ENCODE peak calls at places on chromosomes 7 and 10, in seven cellular contexts. One of them, this sample, is unnamed.

GRCh38 chr7:108181073-108181985 is 51.2 kb upstream of the LAMB4 start:
- DNase-seq in ascending aorta: no peak
- DNase-seq in CD4-positive, CD25-positive, alpha-beta regulatory T cell: peak; percentile 38
- DNase-seq in A172: peak; percentile 47
- DNase-seq in GM12864: no peak
- DNase-seq in epithelial cell of esophagus: peak; percentile 69
- DNase-seq in stimulated activated CD8-positive, alpha-beta memory T cell treated with anti-CD3 and anti-CD28 coated beads, Interleukin-15, amount 100 ng/mL, for 24 hours: no peak
- DNase-seq in this sample: no peak

GRCh38 chr7:87831127-87831526 is 45.0 kb downstream of the SLC25A40 start:
- DNase-seq in ascending aorta: no peak
- DNase-seq in CD4-positive, CD25-positive, alpha-beta regulatory T cell: no peak
- DNase-seq in A172: no peak
- DNase-seq in GM12864: no peak
- DNase-seq in epithelial cell of esophagus: no peak
- DNase-seq in stimulated activated CD8-positive, alpha-beta memory T cell treated with anti-CD3 and anti-CD28 coated beads, Interleukin-15, amount 100 ng/mL, for 24 hours: no peak
- DNase-seq in this sample: no peak

GRCh38 chr10:68924593-68924992 is 23.5 kb downstream of the DDX50 start:
- DNase-seq in ascending aorta: no peak
- DNase-seq in CD4-positive, CD25-positive, alpha-beta regulatory T cell: no peak
- DNase-seq in A172: no peak
- DNase-seq in GM12864: no peak
- DNase-seq in epithelial cell of esophagus: no peak
- DNase-seq in stimulated activated CD8-positive, alpha-beta memory T cell treated with anti-CD3 and anti-CD28 coated beads, Interleukin-15, amount 100 ng/mL, for 24 hours: no peak
- DNase-seq in this sample: no peak

GRCh38 chr7:107933386-107934013 is 42.5 kb downstream of the DLD start:
- DNase-seq in ascending aorta: no peak
- DNase-seq in CD4-positive, CD25-positive, alpha-beta regulatory T cell: no peak
- DNase-seq in A172: no peak
- DNase-seq in GM12864: no peak
- DNase-seq in epithelial cell of esophagus: no peak
- DNase-seq in stimulated activated CD8-positive, alpha-beta memory T cell treated with anti-CD3 and anti-CD28 coated beads, Interleukin-15, amount 100 ng/mL, for 24 hours: no peak
- DNase-seq in this sample: no peak

GRCh38 chr10:132231656-132232552 is 45.2 kb downstream of the DPYSL4 start:
- DNase-seq in ascending aorta: no peak
- DNase-seq in CD4-positive, CD25-positive, alpha-beta regulatory T cell: no peak
- DNase-seq in A172: no peak
- DNase-seq in GM12864: no peak
- DNase-seq in epithelial cell of esophagus: no peak
- DNase-seq in stimulated activated CD8-positive, alpha-beta memory T cell treated with anti-CD3 and anti-CD28 coated beads, Interleukin-15, amount 100 ng/mL, for 24 hours: no peak
- DNase-seq in this sample: no peak

GRCh38 chr10:43260911-43261577 is 5.8 kb downstream of the RASGEF1A start:
- DNase-seq in ascending aorta: no peak
- DNase-seq in CD4-positive, CD25-positive, alpha-beta regulatory T cell: no peak
- DNase-seq in A172: no peak
- DNase-seq in GM12864: no peak
- DNase-seq in epithelial cell of esophagus: no peak
- DNase-seq in stimulated activated CD8-positive, alpha-beta memory T cell treated with anti-CD3 and anti-CD28 coated beads, Interleukin-15, amount 100 ng/mL, for 24 hours: no peak
- DNase-seq in this sample: no peak

GRCh38 chr10:28676297-28676967 is 889 bp upstream of the BAMBI start:
- DNase-seq in ascending aorta: peak; percentile 70
- DNase-seq in CD4-positive, CD25-positive, alpha-beta regulatory T cell: no peak
- DNase-seq in A172: no peak
- DNase-seq in GM12864: no peak
- DNase-seq in epithelial cell of esophagus: no peak
- DNase-seq in stimulated activated CD8-positive, alpha-beta memory T cell treated with anti-CD3 and anti-CD28 coated beads, Interleukin-15, amount 100 ng/mL, for 24 hours: no peak
- DNase-seq in this sample: no peak

GRCh38 chr10:127303105-127303504 is 106.7 kb upstream of the INSYN2A start:
- DNase-seq in ascending aorta: no peak
- DNase-seq in CD4-positive, CD25-positive, alpha-beta regulatory T cell: no peak
- DNase-seq in A172: no peak
- DNase-seq in GM12864: no peak
- DNase-seq in epithelial cell of esophagus: peak; percentile 56
- DNase-seq in stimulated activated CD8-positive, alpha-beta memory T cell treated with anti-CD3 and anti-CD28 coated beads, Interleukin-15, amount 100 ng/mL, for 24 hours: no peak
- DNase-seq in this sample: no peak

GRCh38 chr10:21649441-21649872 is 115.4 kb downstream of the MLLT10 start:
- DNase-seq in ascending aorta: no peak
- DNase-seq in CD4-positive, CD25-positive, alpha-beta regulatory T cell: no peak
- DNase-seq in A172: peak; percentile 25
- DNase-seq in GM12864: no peak
- DNase-seq in epithelial cell of esophagus: no peak
- DNase-seq in stimulated activated CD8-positive, alpha-beta memory T cell treated with anti-CD3 and anti-CD28 coated beads, Interleukin-15, amount 100 ng/mL, for 24 hours: no peak
- DNase-seq in this sample: no peak

GRCh38 chr10:79308969-79309665 is 38.2 kb upstream of the PPIF start:
- DNase-seq in ascending aorta: no peak
- DNase-seq in CD4-positive, CD25-positive, alpha-beta regulatory T cell: no peak
- DNase-seq in A172: no peak
- DNase-seq in GM12864: no peak
- DNase-seq in epithelial cell of esophagus: no peak
- DNase-seq in stimulated activated CD8-positive, alpha-beta memory T cell treated with anti-CD3 and anti-CD28 coated beads, Interleukin-15, amount 100 ng/mL, for 24 hours: no peak
- DNase-seq in this sample: no peak

GRCh38 chr7:31065840-31066239 is 13.7 kb downstream of the ADCYAP1R1 start:
- DNase-seq in ascending aorta: no peak
- DNase-seq in CD4-positive, CD25-positive, alpha-beta regulatory T cell: no peak
- DNase-seq in A172: no peak
- DNase-seq in GM12864: no peak
- DNase-seq in epithelial cell of esophagus: no peak
- DNase-seq in stimulated activated CD8-positive, alpha-beta memory T cell treated with anti-CD3 and anti-CD28 coated beads, Interleukin-15, amount 100 ng/mL, for 24 hours: no peak
- DNase-seq in this sample: no peak

GRCh38 chr10:70672165-70672992 is at the start of gene ADAMTS14:
- DNase-seq in ascending aorta: no peak
- DNase-seq in CD4-positive, CD25-positive, alpha-beta regulatory T cell: no peak
- DNase-seq in A172: peak; percentile 60
- DNase-seq in GM12864: no peak
- DNase-seq in epithelial cell of esophagus: peak; percentile 26
- DNase-seq in stimulated activated CD8-positive, alpha-beta memory T cell treated with anti-CD3 and anti-CD28 coated beads, Interleukin-15, amount 100 ng/mL, for 24 hours: no peak
- DNase-seq in this sample: peak; percentile 38

GRCh38 chr10:13201132-13201531 is 33.0 kb downstream of the UCMA start:
- DNase-seq in ascending aorta: no peak
- DNase-seq in CD4-positive, CD25-positive, alpha-beta regulatory T cell: no peak
- DNase-seq in A172: peak; percentile 13
- DNase-seq in GM12864: no peak
- DNase-seq in epithelial cell of esophagus: no peak
- DNase-seq in stimulated activated CD8-positive, alpha-beta memory T cell treated with anti-CD3 and anti-CD28 coated beads, Interleukin-15, amount 100 ng/mL, for 24 hours: no peak
- DNase-seq in this sample: no peak

GRCh38 chr10:70602665-70603438 is at the start of gene PRF1:
- DNase-seq in ascending aorta: no peak
- DNase-seq in CD4-positive, CD25-positive, alpha-beta regulatory T cell: peak; percentile 84
- DNase-seq in A172: no peak
- DNase-seq in GM12864: no peak
- DNase-seq in epithelial cell of esophagus: no peak
- DNase-seq in stimulated activated CD8-positive, alpha-beta memory T cell treated with anti-CD3 and anti-CD28 coated beads, Interleukin-15, amount 100 ng/mL, for 24 hours: peak; percentile 51
- DNase-seq in this sample: peak; percentile 88

GRCh38 chr10:105239311-105240215 is 598.5 kb downstream of the SORCS3 start:
- DNase-seq in ascending aorta: no peak
- DNase-seq in CD4-positive, CD25-positive, alpha-beta regulatory T cell: no peak
- DNase-seq in A172: no peak
- DNase-seq in GM12864: no peak
- DNase-seq in epithelial cell of esophagus: no peak
- DNase-seq in stimulated activated CD8-positive, alpha-beta memory T cell treated with anti-CD3 and anti-CD28 coated beads, Interleukin-15, amount 100 ng/mL, for 24 hours: no peak
- DNase-seq in this sample: no peak

GRCh38 chr10:121608669-121609190 is 10.5 kb upstream of the FGFR2 start:
- DNase-seq in ascending aorta: no peak
- DNase-seq in CD4-positive, CD25-positive, alpha-beta regulatory T cell: peak; percentile 4
- DNase-seq in A172: peak; percentile 1
- DNase-seq in GM12864: no peak
- DNase-seq in epithelial cell of esophagus: peak; percentile 53
- DNase-seq in stimulated activated CD8-positive, alpha-beta memory T cell treated with anti-CD3 and anti-CD28 coated beads, Interleukin-15, amount 100 ng/mL, for 24 hours: peak; percentile 17
- DNase-seq in this sample: no peak

GRCh38 chr7:103637080-103637479 is 191.1 kb upstream of the SLC26A5 start:
- DNase-seq in ascending aorta: no peak
- DNase-seq in CD4-positive, CD25-positive, alpha-beta regulatory T cell: no peak
- DNase-seq in A172: peak; percentile 61
- DNase-seq in GM12864: no peak
- DNase-seq in epithelial cell of esophagus: peak; percentile 86
- DNase-seq in stimulated activated CD8-positive, alpha-beta memory T cell treated with anti-CD3 and anti-CD28 coated beads, Interleukin-15, amount 100 ng/mL, for 24 hours: no peak
- DNase-seq in this sample: no peak

GRCh38 chr7:37045786-37046185 is 321.5 kb upstream of the AOAH start:
- DNase-seq in ascending aorta: no peak
- DNase-seq in CD4-positive, CD25-positive, alpha-beta regulatory T cell: no peak
- DNase-seq in A172: no peak
- DNase-seq in GM12864: no peak
- DNase-seq in epithelial cell of esophagus: no peak
- DNase-seq in stimulated activated CD8-positive, alpha-beta memory T cell treated with anti-CD3 and anti-CD28 coated beads, Interleukin-15, amount 100 ng/mL, for 24 hours: no peak
- DNase-seq in this sample: no peak

GRCh38 chr7:32062150-32062549 is 8.1 kb downstream of the PDE1C start:
- DNase-seq in ascending aorta: no peak
- DNase-seq in CD4-positive, CD25-positive, alpha-beta regulatory T cell: no peak
- DNase-seq in A172: peak; percentile 89
- DNase-seq in GM12864: no peak
- DNase-seq in epithelial cell of esophagus: peak; percentile 44
- DNase-seq in stimulated activated CD8-positive, alpha-beta memory T cell treated with anti-CD3 and anti-CD28 coated beads, Interleukin-15, amount 100 ng/mL, for 24 hours: no peak
- DNase-seq in this sample: no peak

GRCh38 chr7:1447551-1448244 is 11.6 kb downstream of the MICALL2 start:
- DNase-seq in ascending aorta: no peak
- DNase-seq in CD4-positive, CD25-positive, alpha-beta regulatory T cell: no peak
- DNase-seq in A172: peak; percentile 55
- DNase-seq in GM12864: no peak
- DNase-seq in epithelial cell of esophagus: no peak
- DNase-seq in stimulated activated CD8-positive, alpha-beta memory T cell treated with anti-CD3 and anti-CD28 coated beads, Interleukin-15, amount 100 ng/mL, for 24 hours: no peak
- DNase-seq in this sample: no peak

GRCh38 chr10:97764519-97764931 is 7.3 kb downstream of the SFRP5 start:
- DNase-seq in ascending aorta: no peak
- DNase-seq in CD4-positive, CD25-positive, alpha-beta regulatory T cell: no peak
- DNase-seq in A172: peak; percentile 18
- DNase-seq in GM12864: no peak
- DNase-seq in epithelial cell of esophagus: no peak
- DNase-seq in stimulated activated CD8-positive, alpha-beta memory T cell treated with anti-CD3 and anti-CD28 coated beads, Interleukin-15, amount 100 ng/mL, for 24 hours: no peak
- DNase-seq in this sample: no peak

GRCh38 chr7:103702454-103702853 is 256.4 kb upstream of the SLC26A5 start:
- DNase-seq in ascending aorta: no peak
- DNase-seq in CD4-positive, CD25-positive, alpha-beta regulatory T cell: no peak
- DNase-seq in A172: no peak
- DNase-seq in GM12864: no peak
- DNase-seq in epithelial cell of esophagus: no peak
- DNase-seq in stimulated activated CD8-positive, alpha-beta memory T cell treated with anti-CD3 and anti-CD28 coated beads, Interleukin-15, amount 100 ng/mL, for 24 hours: no peak
- DNase-seq in this sample: no peak

GRCh38 chr10:58517481-58518355 is 5.0 kb downstream of the BICC1 start:
- DNase-seq in ascending aorta: no peak
- DNase-seq in CD4-positive, CD25-positive, alpha-beta regulatory T cell: no peak
- DNase-seq in A172: no peak
- DNase-seq in GM12864: no peak
- DNase-seq in epithelial cell of esophagus: no peak
- DNase-seq in stimulated activated CD8-positive, alpha-beta memory T cell treated with anti-CD3 and anti-CD28 coated beads, Interleukin-15, amount 100 ng/mL, for 24 hours: no peak
- DNase-seq in this sample: no peak

GRCh38 chr10:17833656-17834055 is 24.5 kb downstream of the MRC1 start:
- DNase-seq in ascending aorta: no peak
- DNase-seq in CD4-positive, CD25-positive, alpha-beta regulatory T cell: no peak
- DNase-seq in A172: no peak
- DNase-seq in GM12864: no peak
- DNase-seq in epithelial cell of esophagus: peak; percentile 62
- DNase-seq in stimulated activated CD8-positive, alpha-beta memory T cell treated with anti-CD3 and anti-CD28 coated beads, Interleukin-15, amount 100 ng/mL, for 24 hours: no peak
- DNase-seq in this sample: no peak

GRCh38 chr7:106552645-106553445 is 108.1 kb downstream of the CCDC71L start:
- DNase-seq in ascending aorta: peak; percentile 64
- DNase-seq in CD4-positive, CD25-positive, alpha-beta regulatory T cell: no peak
- DNase-seq in A172: no peak
- DNase-seq in GM12864: peak; percentile 91
- DNase-seq in epithelial cell of esophagus: no peak
- DNase-seq in stimulated activated CD8-positive, alpha-beta memory T cell treated with anti-CD3 and anti-CD28 coated beads, Interleukin-15, amount 100 ng/mL, for 24 hours: no peak
- DNase-seq in this sample: no peak

GRCh38 chr7:84336303-84336702 is 141.7 kb upstream of the SEMA3A start:
- DNase-seq in ascending aorta: no peak
- DNase-seq in CD4-positive, CD25-positive, alpha-beta regulatory T cell: no peak
- DNase-seq in A172: no peak
- DNase-seq in GM12864: no peak
- DNase-seq in epithelial cell of esophagus: no peak
- DNase-seq in stimulated activated CD8-positive, alpha-beta memory T cell treated with anti-CD3 and anti-CD28 coated beads, Interleukin-15, amount 100 ng/mL, for 24 hours: no peak
- DNase-seq in this sample: no peak

GRCh38 chr7:30912986-30913671 is 1.5 kb downstream of the AQP1 start:
- DNase-seq in ascending aorta: no peak
- DNase-seq in CD4-positive, CD25-positive, alpha-beta regulatory T cell: no peak
- DNase-seq in A172: no peak
- DNase-seq in GM12864: no peak
- DNase-seq in epithelial cell of esophagus: no peak
- DNase-seq in stimulated activated CD8-positive, alpha-beta memory T cell treated with anti-CD3 and anti-CD28 coated beads, Interleukin-15, amount 100 ng/mL, for 24 hours: no peak
- DNase-seq in this sample: no peak

GRCh38 chr7:142784096-142784495 is 13.3 kb downstream of the PRSS2 start:
- DNase-seq in ascending aorta: no peak
- DNase-seq in CD4-positive, CD25-positive, alpha-beta regulatory T cell: no peak
- DNase-seq in A172: no peak
- DNase-seq in GM12864: no peak
- DNase-seq in epithelial cell of esophagus: no peak
- DNase-seq in stimulated activated CD8-positive, alpha-beta memory T cell treated with anti-CD3 and anti-CD28 coated beads, Interleukin-15, amount 100 ng/mL, for 24 hours: no peak
- DNase-seq in this sample: no peak

GRCh38 chr7:107045980-107046379 is 1.5 kb downstream of the PRKAR2B start:
- DNase-seq in ascending aorta: no peak
- DNase-seq in CD4-positive, CD25-positive, alpha-beta regulatory T cell: no peak
- DNase-seq in A172: no peak
- DNase-seq in GM12864: no peak
- DNase-seq in epithelial cell of esophagus: no peak
- DNase-seq in stimulated activated CD8-positive, alpha-beta memory T cell treated with anti-CD3 and anti-CD28 coated beads, Interleukin-15, amount 100 ng/mL, for 24 hours: no peak
- DNase-seq in this sample: no peak

GRCh38 chr7:7642081-7642480 is 1.5 kb downstream of the UMAD1 start:
- DNase-seq in ascending aorta: no peak
- DNase-seq in CD4-positive, CD25-positive, alpha-beta regulatory T cell: no peak
- DNase-seq in A172: no peak
- DNase-seq in GM12864: no peak
- DNase-seq in epithelial cell of esophagus: no peak
- DNase-seq in stimulated activated CD8-positive, alpha-beta memory T cell treated with anti-CD3 and anti-CD28 coated beads, Interleukin-15, amount 100 ng/mL, for 24 hours: no peak
- DNase-seq in this sample: no peak

GRCh38 chr10:110358869-110359629 is 54.3 kb upstream of the SMNDC1 start:
- DNase-seq in ascending aorta: no peak
- DNase-seq in CD4-positive, CD25-positive, alpha-beta regulatory T cell: no peak
- DNase-seq in A172: peak; percentile 88
- DNase-seq in GM12864: no peak
- DNase-seq in epithelial cell of esophagus: peak; percentile 84
- DNase-seq in stimulated activated CD8-positive, alpha-beta memory T cell treated with anti-CD3 and anti-CD28 coated beads, Interleukin-15, amount 100 ng/mL, for 24 hours: no peak
- DNase-seq in this sample: no peak

GRCh38 chr7:114759347-114760062 is 162.4 kb upstream of the MDFIC start:
- DNase-seq in ascending aorta: no peak
- DNase-seq in CD4-positive, CD25-positive, alpha-beta regulatory T cell: no peak
- DNase-seq in A172: no peak
- DNase-seq in GM12864: no peak
- DNase-seq in epithelial cell of esophagus: peak; percentile 69
- DNase-seq in stimulated activated CD8-positive, alpha-beta memory T cell treated with anti-CD3 and anti-CD28 coated beads, Interleukin-15, amount 100 ng/mL, for 24 hours: no peak
- DNase-seq in this sample: no peak

GRCh38 chr7:1285556-1286301 is 53.1 kb downstream of the UNCX start:
- DNase-seq in ascending aorta: no peak
- DNase-seq in CD4-positive, CD25-positive, alpha-beta regulatory T cell: no peak
- DNase-seq in A172: no peak
- DNase-seq in GM12864: no peak
- DNase-seq in epithelial cell of esophagus: no peak
- DNase-seq in stimulated activated CD8-positive, alpha-beta memory T cell treated with anti-CD3 and anti-CD28 coated beads, Interleukin-15, amount 100 ng/mL, for 24 hours: no peak
- DNase-seq in this sample: no peak